ENCODE peak calls at places on chromosomes 1 and 21, in six cellular contexts. U is IMR-90, Q is thoracic aorta, S is fibroblast of pulmonary artery, B is lower lobe of right lung, F is left lung. M is an unnamed sample.

GRCh38 chr1:941588-942383 is 17.3 kb downstream of the NOC2L start:
- DNase-seq in U (peak), B (peak), Q (no peak), F (peak), S (peak), M (no peak)

GRCh38 chr1:62962794-62963776 is 179.2 kb downstream of the ATG4C start:
- DNase-seq in B (no peak), F (no peak), Q (no peak), U (peak), S (peak), M (no peak)

GRCh38 chr1:230165526-230165925 is 98.5 kb downstream of the GALNT2 start:
- DNase-seq in U (no peak), Q (no peak), F (no peak), S (no peak), B (no peak), M (no peak)

GRCh38 chr1:183414365-183414764 is 3.8 kb downstream of the NMNAT2 start:
- DNase-seq in Q (no peak), F (no peak), U (no peak), B (no peak), S (no peak), M (no peak)

GRCh38 chr1:151144474-151145157 is 1.8 kb downstream of the SEMA6C start:
- DNase-seq in Q (no peak), F (peak), B (no peak), U (no peak), S (peak), M (no peak)

GRCh38 chr1:52905376-52905698 is 16.2 kb downstream of the ECHDC2 start:
- DNase-seq in F (no peak), B (no peak), S (no peak), U (no peak), Q (no peak), M (no peak)

GRCh38 chr21:37783016-37783415 is 133.2 kb downstream of the KCNJ6 start:
- DNase-seq in Q (no peak), U (peak), S (peak), F (no peak), B (no peak), M (no peak)

GRCh38 chr1:21318714-21319159 is 28.5 kb upstream of the ECE1 start:
- DNase-seq in B (peak), U (peak), Q (peak), F (peak), S (peak), M (no peak)

GRCh38 chr21:41369915-41370839 is 8.3 kb downstream of the MX2 start:
- DNase-seq in B (no peak), Q (no peak), S (no peak), U (no peak), F (no peak), M (no peak)

GRCh38 chr21:28899744-28900143 is 92.9 kb downstream of the LTN1 start:
- DNase-seq in B (no peak), Q (no peak), F (no peak), U (peak), S (peak), M (peak)

GRCh38 chr1:103582493-103582892 is 11.1 kb downstream of the AMY2B start:
- DNase-seq in U (no peak), B (no peak), F (no peak), S (no peak), Q (no peak), M (no peak)

DNA sequence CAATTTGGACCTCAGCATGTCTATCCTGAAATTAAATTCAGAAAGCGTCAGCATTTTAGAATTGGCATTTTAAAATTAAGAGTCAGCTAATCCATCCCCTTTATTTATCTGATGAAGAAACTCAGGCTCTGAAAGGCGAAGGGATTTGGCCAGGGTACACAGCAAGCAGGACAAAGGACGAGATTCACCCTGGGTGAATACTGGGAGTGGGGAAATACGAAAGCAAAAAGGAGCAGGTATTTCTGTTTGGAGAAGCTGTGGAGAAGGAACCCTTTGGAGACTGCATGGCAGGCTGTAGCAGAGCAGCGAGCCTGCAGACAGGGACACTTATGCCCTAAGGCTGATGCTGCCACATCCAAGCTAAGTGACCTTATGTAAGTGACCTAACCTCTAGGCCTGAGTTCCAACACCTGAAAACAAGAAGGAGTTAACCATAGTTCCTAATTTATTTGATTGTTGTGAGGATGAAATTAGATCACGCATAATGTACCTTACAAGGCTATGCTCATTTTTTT is 207.3 kb upstream of the C1orf87 start:
- DNase-seq in Q (no peak), S (no peak), U (no peak), F (no peak), B (no peak), M (no peak)
- H3K4me3 ChIP-seq in Q (peak), S (no peak), U (no peak), F (no peak), B (no peak), M (no peak)

DNA sequence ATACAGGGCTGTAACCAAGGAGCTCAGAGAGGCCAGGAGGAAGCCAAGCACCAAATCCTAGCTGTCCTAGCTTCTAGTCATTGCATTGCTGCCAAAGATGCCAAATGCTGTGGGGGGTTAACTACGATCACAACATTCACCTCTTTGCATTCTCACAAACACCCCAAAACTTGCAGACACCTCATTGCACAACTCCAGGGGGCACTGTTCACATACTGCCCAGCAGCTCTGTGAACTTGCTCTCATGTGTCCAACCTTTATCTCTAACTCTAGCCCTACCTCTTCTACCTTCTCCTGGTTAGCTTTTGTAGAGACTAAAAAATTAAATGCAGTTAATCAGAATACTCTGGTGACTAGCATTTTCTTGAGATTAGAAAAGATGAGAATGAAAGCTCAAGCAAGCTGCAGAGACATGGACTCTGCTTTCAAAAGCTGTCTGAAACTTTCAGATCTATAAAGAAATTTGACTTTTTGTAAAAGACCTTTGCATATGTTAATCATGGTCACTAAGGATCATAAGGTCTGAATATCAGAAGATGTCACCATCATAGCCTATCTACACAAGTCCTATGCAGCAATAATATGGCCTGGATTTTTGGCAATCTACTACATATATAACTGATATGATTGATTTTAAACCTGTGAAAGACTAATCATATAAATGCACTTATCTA is 14.0 kb upstream of the KIF14 start:
- DNase-seq in F (no peak), S (no peak), U (no peak), B (no peak), Q (no peak), M (no peak)
- TF ChIP-seq CTCF in F (no peak), S (no peak), U (peak), B (no peak), Q (no peak), M (no peak)

GRCh38 chr1:109495738-109496137 is 1.8 kb downstream of the CYB561D1 start:
- DNase-seq in B (no peak), U (no peak), S (no peak), Q (no peak), F (no peak), M (no peak)

GRCh38 chr1:109491372-109491771 is 2.5 kb upstream of the CYB561D1 start:
- DNase-seq in S (no peak), F (no peak), Q (no peak), B (no peak), U (no peak), M (no peak)

GRCh38 chr1:109490934-109491302 is 3.0 kb upstream of the CYB561D1 start:
- DNase-seq in S (no peak), B (no peak), F (no peak), Q (no peak), U (no peak), M (no peak)

GRCh38 chr1:109493805-109494539 is at the start of gene CYB561D1:
- DNase-seq in S (peak), B (peak), F (peak), Q (peak), U (peak), M (no peak)

GRCh38 chr1:109493227-109493626 is 667 bp upstream of the CYB561D1 start:
- DNase-seq in U (no peak), S (no peak), Q (no peak), B (no peak), F (no peak), M (no peak)
- H3K4me3 ChIP-seq in U (no peak), S (no peak), Q (peak), B (no peak), F (no peak), M (no peak)

DNA sequence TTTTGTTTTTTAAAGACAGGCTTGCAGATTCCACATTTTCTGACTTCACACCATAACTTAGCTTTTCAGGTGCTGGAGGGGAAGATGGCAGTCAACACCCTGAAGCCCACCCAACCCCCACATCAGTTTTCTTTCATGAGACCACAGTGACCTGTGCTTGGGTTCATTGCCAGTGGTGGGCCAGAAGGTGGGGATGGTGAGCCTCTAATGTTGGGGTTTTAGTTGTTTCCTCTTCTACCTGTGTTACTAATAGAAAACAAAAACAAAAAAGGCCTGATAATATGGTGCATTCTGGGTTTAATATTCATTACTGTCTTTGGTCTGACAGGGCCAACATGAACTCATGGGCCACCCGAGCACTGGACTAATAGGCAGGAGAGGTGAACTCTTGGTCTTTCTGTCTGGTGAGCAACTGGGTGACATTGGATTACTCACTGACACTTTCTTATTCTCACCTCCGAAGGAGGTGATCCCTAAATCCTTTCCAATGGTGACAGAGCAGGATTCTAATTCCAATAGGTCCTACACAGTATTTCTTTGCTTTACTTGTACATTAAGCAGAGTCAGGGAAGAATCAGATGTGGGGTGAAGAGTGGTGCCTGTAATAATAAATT is 132.8 kb downstream of the CLIC6 start:
- DNase-seq in U (no peak), Q (no peak), F (no peak), S (peak), B (no peak), M (no peak)
- TF ChIP-seq CTCF in U (peak), Q (no peak), F (no peak), S (peak), B (peak), M (no peak)

DNA sequence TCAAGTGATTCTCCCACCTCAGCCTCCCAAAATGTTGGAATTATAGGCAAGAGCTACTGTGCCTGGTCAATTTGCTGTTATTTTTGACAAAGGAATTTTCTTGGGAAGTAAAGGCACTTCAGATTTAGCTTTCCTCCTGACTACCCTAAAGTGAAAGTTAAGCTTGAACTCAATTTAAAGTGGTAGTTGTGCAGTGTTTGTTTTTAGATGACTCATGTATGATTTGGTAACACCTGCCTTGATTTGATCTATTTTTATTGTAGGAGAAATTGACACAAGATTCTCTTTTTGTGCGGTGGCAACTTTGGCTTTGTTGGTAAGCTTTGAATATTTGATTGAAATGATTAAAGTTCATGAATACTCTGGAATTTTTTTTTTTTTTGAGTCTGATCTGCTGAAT is 5.0 kb downstream of the RABGGTB start:
- DNase-seq in Q (no peak), S (peak), F (no peak), U (peak), B (no peak), M (no peak)
- H3K4me3 ChIP-seq in Q (no peak), S (peak), F (no peak), U (no peak), B (no peak), M (no peak)

GRCh38 chr1:91400133-91400725 is 4.4 kb downstream of the HFM1 start:
- DNase-seq in F (no peak), U (no peak), Q (no peak), S (peak), B (no peak), M (no peak)
- TF ChIP-seq CTCF in F (no peak), U (no peak), Q (no peak), S (no peak), B (no peak), M (no peak)

GRCh38 chr1:174712541-174712940 is 264.8 kb downstream of the GPR52 start:
- DNase-seq in Q (no peak), B (no peak), S (no peak), U (no peak), F (no peak), M (no peak)
- H3K4me3 ChIP-seq in Q (no peak), B (no peak), S (no peak), U (no peak), F (no peak), M (no peak)

M was measured in AG04449.